ENCODE peak calls at places on chromosome 22, in four cellular contexts. One of them, this sample, is unnamed.
A peak's percentile ranks its signal among the peaks of the same experiment; 100 is the strongest.

GRCh38 chr22:20243545-20244249 is 24.4 kb downstream of the RTN4R start:
- DNase-seq in K562: peak; percentile 89
- DNase-seq in H1: no peak
- DNase-seq in SK-N-SH: peak; percentile 69
- DNase-seq in this sample: no peak

GRCh38 chr22:19943665-19944026 is 2.0 kb upstream of the TXNRD2 start:
- DNase-seq in K562: no peak
- DNase-seq in SK-N-SH: peak; percentile 46
- DNase-seq in H1: no peak
- DNase-seq in this sample: no peak

GRCh38 chr22:49289822-49290221 is 537.9 kb downstream of the BRD1 start:
- DNase-seq in SK-N-SH: no peak
- DNase-seq in H1: no peak
- DNase-seq in K562: no peak
- DNase-seq in this sample: no peak

GRCh38 chr22:41596776-41597634 is 7.4 kb upstream of the PMM1 start:
- DNase-seq in H1: peak; percentile 87
- DNase-seq in SK-N-SH: peak; percentile 76
- DNase-seq in K562: peak; percentile 47
- DNase-seq in this sample: no peak

GRCh38 chr22:33860386-33860785 is 59.9 kb downstream of the LARGE1 start:
- DNase-seq in SK-N-SH: no peak
- DNase-seq in H1: no peak
- DNase-seq in K562: no peak
- DNase-seq in this sample: no peak

GRCh38 chr22:25563757-25564319 is 637 bp upstream of the GRK3 start:
- DNase-seq in SK-N-SH: no peak
- DNase-seq in K562: no peak
- DNase-seq in H1: no peak
- DNase-seq in this sample: no peak

GRCh38 chr22:20652130-20652529 is 121.8 kb upstream of the SERPIND1 start:
- DNase-seq in H1: no peak
- DNase-seq in SK-N-SH: no peak
- DNase-seq in K562: no peak
- DNase-seq in this sample: no peak

GRCh38 chr22:27784099-27784446 is 17.5 kb downstream of the MN1 start:
- DNase-seq in H1: no peak
- DNase-seq in K562: no peak
- DNase-seq in SK-N-SH: no peak
- DNase-seq in this sample: no peak

GRCh38 chr22:40289991-40290459 is 56.3 kb upstream of the ADSL start:
- DNase-seq in K562: no peak
- DNase-seq in H1: no peak
- DNase-seq in SK-N-SH: no peak
- DNase-seq in this sample: peak; percentile 26

GRCh38 chr22:27991586-27992293 is 72.7 kb upstream of the PITPNB start:
- DNase-seq in K562: no peak
- DNase-seq in H1: no peak
- DNase-seq in SK-N-SH: no peak
- DNase-seq in this sample: no peak

GRCh38 chr22:20549232-20549841 is 41.9 kb downstream of the MED15 start:
- DNase-seq in K562: no peak
- DNase-seq in SK-N-SH: no peak
- DNase-seq in H1: no peak
- DNase-seq in this sample: no peak

GRCh38 chr22:41672780-41673509 is 15.7 kb downstream of the SNU13 start:
- DNase-seq in K562: no peak
- DNase-seq in H1: no peak
- DNase-seq in SK-N-SH: no peak
- DNase-seq in this sample: no peak

GRCh38 chr22:35915477-35916013 is 113.1 kb downstream of the RBFOX2 start:
- DNase-seq in H1: no peak
- DNase-seq in K562: no peak
- DNase-seq in SK-N-SH: no peak
- DNase-seq in this sample: no peak

GRCh38 chr22:47144791-47145425 is 382.5 kb downstream of the TBC1D22A start:
- DNase-seq in H1: no peak
- DNase-seq in K562: no peak
- DNase-seq in SK-N-SH: no peak
- DNase-seq in this sample: no peak

GRCh38 chr22:40638261-40638660 is 1.7 kb upstream of the MRTFA start:
- DNase-seq in K562: no peak
- DNase-seq in SK-N-SH: no peak
- DNase-seq in H1: no peak
- DNase-seq in this sample: no peak

GRCh38 chr22:36395922-36396321 is 8.2 kb upstream of the MYH9 start:
- DNase-seq in SK-N-SH: peak; percentile 52
- DNase-seq in K562: no peak
- DNase-seq in H1: no peak
- DNase-seq in this sample: no peak

GRCh38 chr22:36027579-36027959 is 1.1 kb downstream of the RBFOX2 start:
- DNase-seq in SK-N-SH: no peak
- DNase-seq in K562: no peak
- DNase-seq in H1: no peak
- DNase-seq in this sample: no peak

GRCh38 chr22:39474351-39474991 is 17.7 kb downstream of the MGAT3 start:
- DNase-seq in H1: no peak
- DNase-seq in SK-N-SH: peak; percentile 70
- DNase-seq in K562: no peak
- DNase-seq in this sample: no peak

GRCh38 chr22:22712666-22713365 is 68.4 kb downstream of the GGTLC2 start:
- DNase-seq in SK-N-SH: no peak
- DNase-seq in H1: peak; percentile 16
- DNase-seq in K562: no peak
- DNase-seq in this sample: no peak

GRCh38 chr22:48736593-48737460 is 1090.8 kb downstream of the BRD1 start:
- DNase-seq in SK-N-SH: no peak
- DNase-seq in H1: no peak
- DNase-seq in K562: no peak
- DNase-seq in this sample: no peak

GRCh38 chr22:44396021-44396726 is 83.4 kb upstream of the SHISAL1 start:
- DNase-seq in H1: peak; percentile 26
- DNase-seq in K562: no peak
- DNase-seq in SK-N-SH: peak; percentile 61
- DNase-seq in this sample: no peak
- TF ChIP-seq NRF1 in H1: no peak
- TF ChIP-seq NRF1 in K562: no peak
- TF ChIP-seq NRF1 in SK-N-SH: no peak
- TF ChIP-seq NRF1 in this sample: no peak

GRCh38 chr22:17120281-17120680 is 879 bp downstream of the TMEM121B start:
- DNase-seq in H1: peak; percentile 93
- DNase-seq in K562: peak; percentile 85
- DNase-seq in SK-N-SH: peak; percentile 71
- DNase-seq in this sample: no peak

GRCh38 chr22:17120711-17121234 is 387 bp downstream of the TMEM121B start:
- DNase-seq in K562: peak; percentile 36
- DNase-seq in SK-N-SH: no peak
- DNase-seq in H1: peak; percentile 66
- DNase-seq in this sample: no peak

GRCh38 chr22:17119481-17120202 is 1.5 kb downstream of the TMEM121B start:
- DNase-seq in K562: peak; percentile 40
- DNase-seq in H1: peak; percentile 84
- DNase-seq in SK-N-SH: peak; percentile 50
- DNase-seq in this sample: no peak

GRCh38 chr22:17118342-17118741 is 2.8 kb downstream of the TMEM121B start:
- DNase-seq in H1: no peak
- DNase-seq in SK-N-SH: no peak
- DNase-seq in K562: no peak
- DNase-seq in this sample: no peak

DNA sequence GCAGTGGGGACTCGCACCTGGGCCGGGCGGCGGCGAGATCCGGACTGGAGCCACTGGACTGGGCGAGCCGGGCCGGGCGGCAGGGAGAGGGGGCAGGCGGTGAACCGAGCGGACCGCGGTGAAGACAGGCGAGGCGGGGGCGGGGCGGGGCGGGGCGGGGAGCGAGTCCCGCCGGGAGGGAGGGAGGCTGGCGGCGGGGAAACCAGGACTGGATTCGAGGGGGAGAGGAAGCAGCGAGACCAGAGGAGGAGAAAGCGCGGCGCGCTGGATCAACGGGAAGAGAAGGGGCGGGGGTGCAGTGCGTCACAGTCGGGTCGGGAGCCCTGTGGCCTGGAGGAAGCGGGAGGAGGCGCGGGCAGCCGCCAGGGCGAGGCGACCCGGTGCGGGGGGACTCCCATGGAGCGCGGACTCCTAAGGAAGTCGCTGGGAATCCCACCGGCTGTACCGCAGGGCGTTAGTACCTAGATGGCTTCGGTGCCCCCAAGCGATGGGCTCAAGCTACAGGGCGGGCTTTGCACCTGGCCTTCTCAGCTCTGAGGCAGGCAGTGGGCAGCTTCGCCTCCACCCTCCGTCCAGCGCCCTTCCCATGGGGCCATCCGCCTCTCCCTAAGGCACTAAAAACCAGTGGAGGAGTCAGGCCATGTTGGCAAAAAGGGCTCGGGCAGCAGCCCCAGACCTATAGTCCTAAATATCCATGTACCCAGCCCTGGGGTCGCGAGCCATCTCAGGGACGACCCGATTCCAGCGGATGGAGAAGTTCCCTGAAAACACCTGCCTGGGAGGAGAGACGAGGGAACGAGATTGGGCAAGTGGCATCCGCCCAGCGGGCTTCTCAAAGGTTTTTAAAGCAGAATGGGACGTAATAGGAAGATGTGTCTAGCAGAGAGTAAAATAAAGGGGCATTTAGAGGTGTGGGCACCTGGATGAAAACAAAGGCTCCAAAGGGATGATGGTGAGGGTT is at the start of gene TMEM121B:
- DNase-seq in SK-N-SH: peak; percentile 95
- DNase-seq in H1: peak; percentile 92
- DNase-seq in K562: peak; percentile 81
- DNase-seq in this sample: no peak
- TF ChIP-seq NRF1 in SK-N-SH: no peak
- TF ChIP-seq NRF1 in H1: no peak
- TF ChIP-seq NRF1 in K562: no peak
- TF ChIP-seq NRF1 in this sample: no peak

GRCh38 chr22:23762866-23763578 is at the start of gene C22orf15:
- DNase-seq in H1: peak; percentile 71
- DNase-seq in K562: no peak
- DNase-seq in SK-N-SH: peak; percentile 19
- DNase-seq in this sample: no peak

GRCh38 chr22:23760056-23760455 is 2.7 kb upstream of the C22orf15 start:
- DNase-seq in SK-N-SH: no peak
- DNase-seq in K562: no peak
- DNase-seq in H1: no peak
- DNase-seq in this sample: no peak

GRCh38 chr22:23764931-23765881 is 2.4 kb downstream of the C22orf15 start:
- DNase-seq in H1: peak; percentile 42
- DNase-seq in K562: no peak
- DNase-seq in SK-N-SH: no peak
- DNase-seq in this sample: no peak

GRCh38 chr22:23767303-23767672 is 484 bp downstream of the CHCHD10 start:
- DNase-seq in SK-N-SH: no peak
- DNase-seq in H1: no peak
- DNase-seq in K562: no peak
- DNase-seq in this sample: no peak

DNA sequence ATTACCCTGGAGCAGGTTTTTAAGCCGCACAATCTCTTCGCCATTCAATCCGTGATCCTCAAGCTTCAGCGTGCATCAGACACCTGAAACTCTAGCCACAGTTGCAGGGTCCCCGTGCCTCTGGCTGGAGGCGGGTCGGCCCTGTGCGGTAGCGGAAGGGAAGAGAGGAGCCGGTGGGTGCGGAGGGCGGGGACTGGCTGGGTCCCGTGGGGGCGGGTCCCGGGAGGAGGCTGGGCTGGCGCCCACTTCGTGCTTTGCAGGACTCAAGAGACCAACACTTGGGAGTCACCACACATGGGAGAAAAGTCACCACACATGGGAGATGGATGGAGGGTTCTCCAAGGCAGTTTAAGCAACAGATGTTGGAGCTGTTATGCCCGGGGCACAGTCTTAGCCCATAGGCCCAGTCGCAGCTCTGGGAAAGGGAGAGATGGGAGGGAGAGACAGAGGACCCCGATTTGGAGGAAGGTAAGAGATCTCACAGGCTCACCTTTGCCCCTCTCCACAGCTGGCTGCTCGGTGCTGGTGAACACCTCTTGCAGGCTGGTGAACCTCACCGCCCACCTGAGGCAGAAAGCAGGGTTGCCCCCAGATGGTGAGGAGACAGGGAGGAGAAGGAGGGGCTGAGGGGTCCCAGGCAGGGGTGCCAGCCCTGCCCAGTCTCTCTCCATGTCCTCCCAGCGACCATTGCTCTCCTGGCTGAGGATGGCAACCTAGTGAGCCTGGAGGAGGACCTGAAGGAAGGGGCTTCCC is 965 bp downstream of the C22orf15 start:
- DNase-seq in SK-N-SH: peak; percentile 25
- DNase-seq in K562: peak; percentile 35
- DNase-seq in H1: peak; percentile 76
- DNase-seq in this sample: no peak
- TF ChIP-seq NRF1 in SK-N-SH: no peak
- TF ChIP-seq NRF1 in K562: no peak
- TF ChIP-seq NRF1 in H1: no peak
- TF ChIP-seq NRF1 in this sample: no peak

GRCh38 chr22:45885171-45885840 is 91.7 kb downstream of the WNT7B start:
- DNase-seq in SK-N-SH: no peak
- DNase-seq in K562: no peak
- DNase-seq in H1: no peak
- DNase-seq in this sample: no peak

GRCh38 chr22:45884201-45885067 is 92.5 kb downstream of the WNT7B start:
- DNase-seq in SK-N-SH: peak; percentile 72
- DNase-seq in H1: no peak
- DNase-seq in K562: no peak
- DNase-seq in this sample: no peak

GRCh38 chr22:45885941-45886395 is 91.0 kb downstream of the WNT7B start:
- DNase-seq in SK-N-SH: peak; percentile 73
- DNase-seq in H1: no peak
- DNase-seq in K562: no peak
- DNase-seq in this sample: no peak

GRCh38 chr22:45882881-45883810 is 93.8 kb downstream of the WNT7B start:
- DNase-seq in K562: no peak
- DNase-seq in SK-N-SH: no peak
- DNase-seq in H1: no peak
- DNase-seq in this sample: no peak

DNA sequence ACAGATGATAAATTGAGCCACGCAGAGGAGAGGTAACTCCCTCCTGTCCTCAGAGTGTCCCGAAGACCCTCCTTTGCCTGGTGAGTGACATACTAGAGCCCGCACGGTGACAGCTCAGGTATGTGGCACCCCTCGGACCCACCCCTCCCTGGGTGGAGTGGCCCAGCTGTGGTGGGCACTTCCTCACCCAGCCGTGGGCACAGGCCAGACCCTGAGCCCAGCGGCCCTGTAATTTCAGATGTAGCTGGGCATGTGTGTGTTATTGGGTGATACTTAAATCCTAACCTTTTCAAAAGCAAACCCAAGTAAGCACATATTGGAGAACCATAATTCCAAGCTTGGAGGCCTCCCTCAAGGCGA is 93.2 kb downstream of the WNT7B start:
- DNase-seq in H1: no peak
- DNase-seq in SK-N-SH: no peak
- DNase-seq in K562: no peak
- DNase-seq in this sample: no peak
- TF ChIP-seq NRF1 in H1: no peak
- TF ChIP-seq NRF1 in SK-N-SH: no peak
- TF ChIP-seq NRF1 in K562: no peak
- TF ChIP-seq NRF1 in this sample: no peak

This sample was measured in GM12878.